ENCODE peak calls at places on chromosome 12, in four cellular contexts. L, Z, H and R are unnamed samples.

GRCh38 chr12:131205534-131205933 is 251.8 kb downstream of the ADGRD1 start:
- DNase-seq in L (no peak), Z (no peak), H (no peak), R (no peak)

GRCh38 chr12:120869376-120869775 is 34.8 kb downstream of the SPPL3 start:
- DNase-seq in L (no peak), Z (no peak), H (no peak), R (no peak)

GRCh38 chr12:72018036-72018435 is 79.4 kb downstream of the TPH2 start:
- DNase-seq in L (no peak), Z (no peak), H (no peak), R (no peak)

GRCh38 chr12:121246893-121247557 is 37.1 kb downstream of the P2RX4 start:
- DNase-seq in L (no peak), Z (no peak), H (no peak), R (no peak)

GRCh38 chr12:69097619-69098368 is 141.6 kb upstream of the CPSF6 start:
- DNase-seq in L (no peak), Z (no peak), H (no peak), R (no peak)

GRCh38 chr12:101772019-101772774 is 32.9 kb upstream of the SYCP3 start:
- DNase-seq in L (no peak), Z (no peak), H (no peak), R (no peak)

GRCh38 chr12:71183846-71184245 is 26.0 kb upstream of the TSPAN8 start:
- DNase-seq in L (no peak), Z (no peak), H (no peak), R (no peak)

GRCh38 chr12:197911-198695 is 15.9 kb downstream of the SLC6A12 start:
- DNase-seq in L (no peak), Z (no peak), H (no peak), R (no peak)

GRCh38 chr12:17284873-17285272 is 678.9 kb upstream of the LMO3 start:
- DNase-seq in L (no peak), Z (no peak), H (no peak), R (no peak)

GRCh38 chr12:93742086-93742934 is 65.1 kb downstream of the CRADD start:
- DNase-seq in L (peak), Z (no peak), H (peak), R (peak)

GRCh38 chr12:113914176-113914575 is 51.9 kb downstream of the RBM19 start:
- DNase-seq in L (no peak), Z (no peak), H (no peak), R (no peak)

GRCh38 chr12:85004199-85004598 is 31.9 kb downstream of the TSPAN19 start:
- DNase-seq in L (no peak), Z (no peak), H (no peak), R (no peak)

GRCh38 chr12:49403887-49404517 is 36.7 kb downstream of the SPATS2 start:
- DNase-seq in L (peak), Z (no peak), H (no peak), R (no peak)

GRCh38 chr12:112828534-112828933 is 37.0 kb downstream of the RPH3A start:
- DNase-seq in L (no peak), Z (no peak), H (no peak), R (no peak)

GRCh38 chr12:93530358-93530757 is 42.1 kb upstream of the SOCS2 start:
- DNase-seq in L (no peak), Z (no peak), H (no peak), R (no peak)

GRCh38 chr12:34361721-34362316 is 339.5 kb downstream of the ALG10 start:
- DNase-seq in L (peak), Z (no peak), H (no peak), R (no peak)

GRCh38 chr12:52369809-52370208 is 2.5 kb upstream of the KRT85 start:
- DNase-seq in L (no peak), Z (no peak), H (no peak), R (no peak)

GRCh38 chr12:102234599-102234998 is 37.0 kb upstream of the PMCH start:
- DNase-seq in L (no peak), Z (no peak), H (no peak), R (no peak)

GRCh38 chr12:75783093-75783877 is 248.3 kb downstream of the PHLDA1 start:
- DNase-seq in L (no peak), Z (no peak), H (no peak), R (no peak)

GRCh38 chr12:55901881-55902490 is 25.7 kb downstream of the PYM1 start:
- DNase-seq in L (no peak), Z (no peak), H (no peak), R (no peak)

DNA sequence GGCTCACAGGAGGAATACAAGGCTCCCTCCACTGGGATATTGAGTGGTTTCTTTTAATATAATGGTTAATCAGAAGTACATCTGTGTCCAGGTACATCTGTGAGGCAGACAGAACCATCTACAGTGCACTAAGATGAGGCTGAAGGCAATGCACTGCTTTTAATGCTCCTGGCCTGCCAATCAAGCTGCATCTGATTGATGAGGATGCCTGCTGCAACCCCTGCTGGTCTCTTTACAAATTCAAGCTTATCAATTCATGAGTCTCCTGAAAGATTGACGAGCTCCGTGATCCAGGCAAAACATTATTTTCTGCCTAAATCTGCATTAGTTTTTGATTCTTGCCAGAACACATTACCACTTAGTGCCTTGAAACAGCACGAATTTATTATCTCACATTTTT is 1139.1 kb downstream of the AACS start:
- DNase-seq in L (no peak), Z (no peak), H (no peak), R (no peak)
- TF ChIP-seq SP1 in L (no peak), Z (no peak), H (no peak), R (no peak)

DNA sequence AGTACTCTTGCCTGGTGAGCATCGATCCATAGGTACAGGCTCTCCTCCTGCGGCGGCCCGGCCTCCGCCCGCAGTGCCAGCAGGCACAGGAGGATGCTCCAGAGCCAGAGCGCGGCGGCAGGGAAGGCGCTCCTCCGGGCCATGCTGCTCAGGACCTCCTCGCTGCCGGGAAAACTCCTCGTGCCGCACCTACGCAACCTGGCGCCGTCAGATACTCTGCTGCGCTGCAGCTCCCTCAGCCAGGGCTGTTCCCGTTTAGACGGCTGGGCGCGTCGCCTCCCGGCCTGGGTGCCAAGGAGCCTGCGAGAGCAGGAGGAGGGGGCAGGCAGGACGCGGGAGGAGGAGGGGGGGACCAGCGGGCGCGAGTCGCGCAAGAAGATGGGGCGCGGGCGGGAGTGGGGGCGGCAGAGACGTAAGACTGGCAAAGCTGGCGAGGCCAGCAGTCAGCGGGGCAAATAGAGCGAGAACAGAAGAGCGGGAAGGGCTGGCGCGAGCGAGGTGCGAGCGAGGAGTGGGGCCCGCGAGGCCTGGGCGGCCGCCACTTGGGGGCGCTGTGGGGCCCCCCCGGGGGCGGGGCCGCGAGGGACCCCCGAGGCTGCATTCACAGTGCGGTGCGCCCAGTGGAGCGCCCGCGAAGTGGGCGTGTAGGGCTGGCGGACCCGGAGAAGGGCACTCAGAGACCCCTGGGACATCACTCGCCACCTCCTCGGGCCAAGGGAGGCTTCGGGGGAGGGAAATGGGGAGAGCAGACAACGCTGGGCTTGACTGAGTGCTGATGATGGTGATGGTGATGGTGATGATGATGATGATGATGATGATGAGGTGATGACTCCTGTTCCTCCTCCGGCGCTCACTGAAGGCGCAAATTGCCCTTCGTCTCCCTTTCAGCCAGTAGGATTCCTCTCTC is at the start of gene WIF1:
- DNase-seq in L (no peak), Z (no peak), H (no peak), R (peak)
- TF ChIP-seq BHLHE40 in L (no peak), Z (no peak), H (no peak), R (no peak)

DNA sequence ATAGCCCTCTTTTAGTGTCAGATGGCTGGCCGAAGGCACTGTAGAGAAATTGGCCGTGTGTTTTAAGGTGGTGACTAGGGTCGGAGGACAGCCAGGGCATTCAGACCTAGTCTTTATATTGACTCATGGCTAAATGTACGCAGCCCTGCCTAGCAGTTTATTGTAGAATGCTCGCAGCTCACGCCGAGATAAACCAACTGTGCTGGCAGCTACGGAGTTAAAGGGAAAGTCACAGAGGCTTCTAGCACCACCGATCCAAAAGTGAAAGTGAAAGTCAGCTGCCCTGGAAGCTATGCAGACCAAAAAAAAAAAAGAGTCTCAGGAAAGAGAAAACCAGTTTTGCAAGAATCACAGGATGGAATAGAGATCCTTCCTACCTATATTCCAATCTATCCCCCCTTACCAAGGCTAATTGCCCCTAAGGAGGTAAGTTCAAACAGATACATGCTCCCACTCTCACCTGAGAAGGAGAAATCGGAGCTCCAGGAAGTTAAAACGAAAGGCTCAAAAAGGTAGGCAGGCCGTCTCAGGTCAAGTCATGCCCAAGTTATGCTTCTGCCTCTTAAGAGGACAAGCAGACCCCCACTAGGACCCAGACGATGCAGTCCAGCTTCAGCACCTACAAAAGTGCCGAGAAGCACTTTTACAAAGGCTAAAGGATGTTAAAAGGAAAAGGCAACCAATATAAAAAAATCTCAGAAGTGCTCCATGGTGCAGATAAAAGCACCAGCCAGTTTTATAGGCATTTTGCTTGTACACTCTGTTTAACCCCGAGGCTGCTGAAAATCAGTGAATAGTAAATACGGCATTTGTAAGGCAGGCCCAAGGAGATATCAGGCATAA is 24.8 kb downstream of the KLRK1 start:
- DNase-seq in L (no peak), Z (peak), H (peak), R (peak)
- TF ChIP-seq SP1 in L (no peak), Z (no peak), H (no peak), R (no peak)

DNA sequence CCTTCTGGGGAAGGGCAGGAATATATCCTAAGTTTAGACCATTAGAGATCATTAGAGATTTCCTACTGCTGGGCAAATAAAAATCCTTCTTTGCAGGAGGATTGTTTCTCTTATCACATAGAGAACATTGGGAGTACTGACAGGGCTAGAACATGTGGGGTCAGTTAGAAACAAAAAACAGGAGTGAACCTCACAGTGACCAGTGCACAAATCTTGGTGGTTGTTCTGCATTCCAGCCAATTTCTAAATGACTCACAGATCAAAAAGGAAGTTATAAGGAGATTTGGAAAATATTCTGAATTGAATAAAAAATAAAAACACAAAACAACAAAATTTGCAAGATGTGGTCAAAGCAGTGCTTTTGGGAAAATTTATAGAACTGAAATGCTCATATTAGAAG is 118.8 kb downstream of the LLPH start:
- DNase-seq in L (no peak), Z (no peak), H (no peak), R (no peak)
- TF ChIP-seq BHLHE40 in L (no peak), Z (no peak), H (no peak), R (no peak)